ENCODE peak calls at places on chromosomes 13 and 19, in four cellular contexts. T is foreskin keratinocyte, Z is fibroblast of pulmonary artery, F is DND-41. K is an unnamed sample.

GRCh38 chr13:23848019-23848418 is 41.2 kb downstream of the MIPEP start:
- DNase-seq in Z (no peak), T (no peak), F (no peak), K (no peak)

GRCh38 chr13:49995535-49996165 is 1.2 kb upstream of the TRIM13 start:
- DNase-seq in T (no peak), F (no peak), Z (no peak), K (no peak)

GRCh38 chr19:43765109-43765876 is 10.5 kb upstream of the SMG9 start:
- DNase-seq in Z (peak; percentile 89), T (peak; percentile 92), F (no peak), K (peak; percentile 76)

GRCh38 chr13:27569405-27569804 is 50.9 kb downstream of the LNX2 start:
- DNase-seq in F (no peak), T (peak; percentile 79), Z (no peak), K (no peak)

GRCh38 chr19:48631254-48631653 is 5.9 kb downstream of the DBP start:
- DNase-seq in F (peak; percentile 8), T (no peak), Z (no peak), K (no peak)

GRCh38 chr19:53333071-53333465 is 481 bp upstream of the ZNF845 start:
- DNase-seq in F (peak; percentile 63), T (no peak), Z (no peak), K (no peak)

GRCh38 chr19:57701625-57702024 is 7.4 kb downstream of the ZNF154 start:
- DNase-seq in T (no peak), Z (no peak), F (no peak), K (no peak)

GRCh38 chr13:83214452-83214851 is 667.8 kb downstream of the SLITRK1 start:
- DNase-seq in F (no peak), Z (no peak), T (no peak), K (no peak)

GRCh38 chr19:34176581-34176980 is 4.3 kb downstream of the LSM14A start:
- DNase-seq in Z (no peak), F (no peak), T (no peak), K (no peak)

GRCh38 chr19:48568345-48568886 is 16.4 kb downstream of the SULT2B1 start:
- DNase-seq in T (peak; percentile 56), F (no peak), Z (peak; percentile 87), K (peak; percentile 75)

GRCh38 chr19:35696835-35697234 is 7.5 kb upstream of the ZBTB32 start:
- DNase-seq in T (no peak), Z (no peak), F (no peak), K (no peak)

GRCh38 chr19:307111-307531 is 15.9 kb upstream of the PLPP2 start:
- DNase-seq in Z (no peak), T (no peak), F (no peak), K (no peak)

GRCh38 chr13:46469064-46469463 is 82.0 kb upstream of the RUBCNL start:
- DNase-seq in F (no peak), T (peak; percentile 19), Z (peak; percentile 65), K (no peak)

GRCh38 chr19:11530432-11530831 is 1.5 kb upstream of the ECSIT start:
- DNase-seq in F (peak; percentile 44), T (peak; percentile 48), Z (peak; percentile 84), K (no peak)

GRCh38 chr19:23512151-23512925 is 117.1 kb upstream of the ZNF91 start:
- DNase-seq in F (no peak), Z (no peak), T (no peak), K (no peak)

GRCh38 chr19:10764340-10764894 is 46.5 kb downstream of the DNM2 start:
- DNase-seq in F (no peak), T (no peak), Z (no peak), K (no peak)

GRCh38 chr13:31044658-31045620 is 112.5 kb downstream of the TEX26 start:
- DNase-seq in T (no peak), F (peak; percentile 24), Z (no peak), K (no peak)

GRCh38 chr19:35716735-35716984 is 1.1 kb upstream of the KMT2B start:
- DNase-seq in Z (no peak), F (no peak), T (no peak), K (no peak)

GRCh38 chr13:109007946-109008345 is 378.5 kb downstream of the MYO16 start:
- DNase-seq in Z (no peak), T (no peak), F (no peak), K (no peak)

GRCh38 chr19:30784850-30785459 is 412.8 kb downstream of the ZNF536 start:
- DNase-seq in T (no peak), F (peak; percentile 64), Z (peak; percentile 15), K (no peak)

GRCh38 chr13:26965976-26966375 is 205.4 kb upstream of the GPR12 start:
- DNase-seq in F (no peak), T (no peak), Z (peak; percentile 89), K (no peak)

GRCh38 chr13:109704771-109705628 is 81.4 kb downstream of the IRS2 start:
- DNase-seq in Z (peak; percentile 33), F (no peak), T (no peak), K (no peak)

GRCh38 chr19:18430417-18431144 is 7.4 kb downstream of the ISYNA1 start:
- DNase-seq in F (no peak), T (no peak), Z (no peak), K (no peak)

GRCh38 chr13:23851106-23851505 is 38.1 kb downstream of the MIPEP start:
- DNase-seq in T (no peak), Z (peak; percentile 64), F (no peak), K (no peak)

GRCh38 chr13:30711375-30711774 is 24.0 kb upstream of the ALOX5AP start:
- DNase-seq in Z (peak; percentile 77), F (no peak), T (no peak), K (no peak)

GRCh38 chr13:57724486-57725272 is 93.1 kb downstream of the PCDH17 start:
- DNase-seq in F (no peak), T (no peak), Z (no peak), K (no peak)

GRCh38 chr19:11296264-11296663 is 304 bp downstream of the TSPAN16 start:
- DNase-seq in F (no peak), Z (peak; percentile 67), T (no peak), K (no peak)

GRCh38 chr13:59261928-59262488 is 901.7 kb downstream of the DIAPH3 start:
- DNase-seq in Z (peak; percentile 53), F (no peak), T (no peak), K (no peak)

GRCh38 chr19:10766049-10766623 is 48.3 kb downstream of the DNM2 start:
- DNase-seq in Z (no peak), F (no peak), T (no peak), K (no peak)

GRCh38 chr19:49333426-49334288 is 1.5 kb upstream of the CD37 start:
- DNase-seq in F (peak; percentile 62), T (no peak), Z (no peak), K (no peak)

GRCh38 chr13:41547253-41548000 is 90.1 kb downstream of the RGCC start:
- DNase-seq in Z (peak; percentile 7), F (no peak), T (no peak), K (no peak)

GRCh38 chr19:3003046-3003445 is 25.7 kb downstream of the TLE6 start:
- DNase-seq in T (no peak), Z (no peak), F (no peak), K (no peak)

GRCh38 chr19:44889830-44890365 is 1.2 kb upstream of the TOMM40 start:
- DNase-seq in T (no peak), Z (no peak), F (no peak), K (no peak)

GRCh38 chr19:44890366-44891015 is 563 bp upstream of the TOMM40 start:
- DNase-seq in F (peak; percentile 100), Z (peak; percentile 99), T (peak; percentile 100), K (peak; percentile 95)

GRCh38 chr19:44892932-44893331 is 1.9 kb downstream of the TOMM40 start:
- DNase-seq in T (no peak), Z (no peak), F (no peak), K (no peak)

GRCh38 chr19:44893704-44894103 is 2.6 kb downstream of the TOMM40 start:
- DNase-seq in Z (no peak), F (no peak), T (no peak), K (no peak)

GRCh38 chr19:44891016-44891882 is at the start of gene TOMM40:
- DNase-seq in F (peak; percentile 55), T (no peak), Z (peak; percentile 100), K (peak; percentile 99)
- TF ChIP-seq CTCF in F (no peak), T (no peak), Z (no peak), K (no peak)

GRCh38 chr13:99988469-99989375 is 7.1 kb downstream of the ZIC2 start:
- DNase-seq in F (no peak), Z (no peak), T (no peak), K (no peak)
- TF ChIP-seq CTCF in F (no peak), Z (no peak), T (no peak), K (no peak)

GRCh38 chr13:44739120-44739519 is 163.0 kb upstream of the TSC22D1 start:
- DNase-seq in F (no peak), T (no peak), Z (no peak), K (no peak)
- TF ChIP-seq CTCF in F (no peak), T (no peak), Z (peak; percentile 10), K (no peak)

GRCh38 chr19:41936961-41937360 is 8.7 kb upstream of the ERFL start:
- DNase-seq in T (no peak), Z (no peak), F (no peak), K (no peak)
- TF ChIP-seq CTCF in T (no peak), Z (no peak), F (no peak), K (no peak)

GRCh38 chr19:4878491-4878968 is 11.1 kb upstream of the PLIN3 start:
- DNase-seq in T (no peak), Z (no peak), F (peak; percentile 93), K (no peak)
- TF ChIP-seq CTCF in T (no peak), Z (no peak), F (no peak), K (no peak)

DNA sequence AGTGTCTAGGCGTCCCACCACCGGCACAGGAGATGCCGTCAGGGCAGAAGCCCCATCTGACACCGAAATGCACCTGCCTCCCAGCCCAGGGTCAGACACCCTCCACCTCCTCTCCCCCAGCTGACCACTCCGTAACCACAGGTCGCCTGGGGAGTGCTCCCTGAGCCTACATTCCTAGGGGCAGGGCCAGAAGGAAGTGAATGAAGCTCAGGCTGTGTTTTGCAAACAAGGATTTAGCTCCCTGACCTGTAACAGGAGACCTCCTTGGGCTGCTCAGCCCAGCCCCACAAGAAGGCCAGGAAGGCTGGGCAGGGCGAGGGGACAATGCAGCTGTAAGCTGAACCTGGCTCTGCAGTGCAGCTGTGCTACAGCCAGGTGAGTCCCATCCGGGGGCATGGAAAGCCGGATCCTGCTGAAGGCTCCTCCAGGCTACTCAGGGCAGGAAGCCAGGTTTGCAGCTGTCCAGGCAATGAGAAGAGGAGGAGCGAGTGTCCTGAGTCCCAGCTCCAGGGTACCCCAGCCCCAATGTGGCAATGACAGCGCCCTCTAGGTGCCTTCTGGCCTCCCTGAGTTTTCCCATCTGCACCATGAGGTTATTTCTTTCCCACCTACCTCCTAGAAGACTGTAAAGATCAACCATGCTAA is 42.1 kb downstream of the RHPN2 start:
- DNase-seq in T (no peak), Z (no peak), F (no peak), K (no peak)
- TF ChIP-seq CTCF in T (no peak), Z (no peak), F (no peak), K (no peak)

K was measured in AG09319.